ENCODE peak calls at places on chromosomes 4 and X, in nine cellular contexts. P, U, A, D, W, Y, V, N and H are unnamed samples. For H3K9me3, the result is how much of the 10 kb centered on the place peaks cover.

GRCh38 chrX:46737462-46737861 is 21.5 kb downstream of the SLC9A7 start:
- DNase-seq in P (no peak), U (no peak), A (no peak), D (no peak), W (no peak), Y (no peak), V (no peak), N (no peak), H (no peak)

GRCh38 chrX:114717921-114718320 is 134.0 kb downstream of the HTR2C start:
- DNase-seq in P (no peak), U (no peak), A (no peak), D (no peak), W (no peak), Y (no peak), V (no peak), N (peak), H (no peak)

GRCh38 chrX:110853610-110854009 is 58.0 kb upstream of the CHRDL1 start:
- DNase-seq in P (no peak), U (no peak), A (peak), D (no peak), W (no peak), Y (no peak), V (no peak), N (peak), H (no peak)

GRCh38 chr4:41145571-41146078 is 68.7 kb downstream of the APBB2 start:
- DNase-seq in P (no peak), U (no peak), A (peak), D (no peak), W (no peak), Y (no peak), V (no peak), N (no peak), H (no peak)

GRCh38 chrX:44303119-44303518 is 40.4 kb downstream of the EFHC2 start:
- DNase-seq in P (no peak), U (no peak), A (no peak), D (no peak), W (no peak), Y (no peak), V (no peak), N (no peak), H (no peak)

GRCh38 chrX:133709486-133709885 is 275.9 kb downstream of the GPC3 start:
- DNase-seq in P (no peak), U (no peak), A (no peak), D (no peak), W (no peak), Y (no peak), V (no peak), N (no peak), H (no peak)

GRCh38 chr4:176309772-176310171 is 10.0 kb upstream of the SPCS3 start:
- DNase-seq in P (no peak), U (no peak), A (no peak), D (no peak), W (no peak), Y (no peak), V (no peak), N (no peak), H (no peak)

GRCh38 chr4:8760561-8760960 is 111.1 kb downstream of the HMX1 start:
- DNase-seq in P (no peak), U (no peak), A (no peak), D (no peak), W (no peak), Y (no peak), V (no peak), N (no peak), H (no peak)

GRCh38 chr4:81142744-81143143 is 72.3 kb downstream of the PRKG2 start:
- DNase-seq in P (no peak), U (no peak), A (no peak), D (no peak), W (no peak), Y (no peak), V (peak), N (no peak), H (no peak)

GRCh38 chr4:184284336-184284690 is 66.6 kb upstream of the ENPP6 start:
- DNase-seq in P (no peak), U (no peak), A (peak), D (no peak), W (no peak), Y (no peak), V (no peak), N (no peak), H (no peak)

GRCh38 chr4:182179105-182179504 is 64.1 kb upstream of the TENM3 start:
- DNase-seq in P (no peak), U (no peak), A (no peak), D (no peak), W (no peak), Y (no peak), V (no peak), N (no peak), H (no peak)

GRCh38 chr4:80926446-80926845 is 104.1 kb upstream of the BMP3 start:
- DNase-seq in P (no peak), U (no peak), A (no peak), D (no peak), W (no peak), Y (no peak), V (no peak), N (no peak), H (no peak)

GRCh38 chr4:76570141-76570989 is 135.3 kb downstream of the SHROOM3 start:
- DNase-seq in P (no peak), U (no peak), A (no peak), D (no peak), W (no peak), Y (no peak), V (no peak), N (peak), H (no peak)

GRCh38 chrX:140440891-140441290 is 64.0 kb downstream of the SOX3 start:
- DNase-seq in P (no peak), U (no peak), A (no peak), D (no peak), W (no peak), Y (no peak), V (no peak), N (peak), H (no peak)

GRCh38 chr4:184848510-184848909 is 22.7 kb upstream of the ACSL1 start:
- DNase-seq in P (no peak), U (no peak), A (no peak), D (no peak), W (no peak), Y (no peak), V (no peak), N (no peak), H (no peak)

GRCh38 chr4:55973650-55974049 is 24.9 kb downstream of the CEP135 start:
- DNase-seq in P (no peak), U (no peak), A (no peak), D (no peak), W (no peak), Y (no peak), V (no peak), N (no peak), H (no peak)

GRCh38 chr4:105182211-105182610 is 35.5 kb downstream of the TET2 start:
- DNase-seq in P (no peak), U (no peak), A (no peak), D (no peak), W (no peak), Y (no peak), V (no peak), N (no peak), H (no peak)

GRCh38 chrX:132331000-132331399 is 111.8 kb upstream of the RAP2C start:
- DNase-seq in P (no peak), U (no peak), A (peak), D (no peak), W (no peak), Y (no peak), V (no peak), N (no peak), H (no peak)

GRCh38 chrX:51955200-51955599 is 61.8 kb downstream of the MAGED1 start:
- DNase-seq in P (no peak), U (no peak), A (peak), D (no peak), W (no peak), Y (no peak), V (no peak), N (no peak), H (no peak)

GRCh38 chr4:55181606-55182005 is 56.2 kb upstream of the KDR start:
- DNase-seq in P (no peak), U (no peak), A (no peak), D (no peak), W (no peak), Y (no peak), V (no peak), N (peak), H (no peak)

GRCh38 chr4:128279624-128280225 is 7.9 kb downstream of the PGRMC2 start:
- DNase-seq in P (no peak), U (no peak), A (no peak), D (no peak), W (no peak), Y (no peak), V (no peak), N (no peak), H (no peak)

GRCh38 chrX:122218666-122219065 is 965.4 kb upstream of the GRIA3 start:
- DNase-seq in P (no peak), U (no peak), A (no peak), D (no peak), W (no peak), Y (no peak), V (no peak), N (no peak), H (no peak)

GRCh38 chr4:25347473-25347872 is 29.6 kb upstream of the ANAPC4 start:
- DNase-seq in P (no peak), U (no peak), A (no peak), D (no peak), W (no peak), Y (no peak), V (no peak), N (peak), H (no peak)

GRCh38 chrX:40245411-40246140 is 147.8 kb upstream of the BCOR start:
- DNase-seq in P (no peak), U (no peak), A (no peak), D (no peak), W (no peak), Y (no peak), V (peak), N (no peak), H (no peak)

GRCh38 chr4:124631760-124632159 is 80.8 kb downstream of the ANKRD50 start:
- DNase-seq in P (no peak), U (peak), A (peak), D (no peak), W (no peak), Y (peak), V (no peak), N (no peak), H (no peak)

GRCh38 chrX:63013549-63013948 is 337.6 kb downstream of the SPIN4 start:
- DNase-seq in P (no peak), U (no peak), A (no peak), D (no peak), W (no peak), Y (no peak), V (no peak), N (no peak), H (no peak)
- H3K9me3 ChIP-seq in P (under half), U (under half), A (under half), D (under half), W (under half), Y (under half), V (under half), N (under half), H (under half)

GRCh38 chr4:161496-162284 is 37.4 kb downstream of the ZNF718 start:
- DNase-seq in P (no peak), U (no peak), A (no peak), D (no peak), W (no peak), Y (no peak), V (no peak), N (no peak), H (no peak)
- H3K9me3 ChIP-seq in P (half or more), U (under half), A (under half), D (half or more), W (under half), Y (half or more), V (under half), N (under half), H (under half)

GRCh38 chr4:33381806-33382205 is 2661.6 kb downstream of the PCDH7 start:
- DNase-seq in P (no peak), U (no peak), A (no peak), D (no peak), W (no peak), Y (no peak), V (no peak), N (no peak), H (no peak)

GRCh38 chr4:33390977-33391376 is 2670.8 kb downstream of the PCDH7 start:
- DNase-seq in P (no peak), U (no peak), A (no peak), D (no peak), W (no peak), Y (no peak), V (no peak), N (no peak), H (no peak)

GRCh38 chr4:33386761-33387160 is 2666.6 kb downstream of the PCDH7 start:
- DNase-seq in P (no peak), U (no peak), A (no peak), D (no peak), W (no peak), Y (no peak), V (no peak), N (no peak), H (no peak)
- H3K9me3 ChIP-seq in P (under half), U (under half), A (under half), D (under half), W (under half), Y (under half), V (under half), N (under half), H (under half)

DNA sequence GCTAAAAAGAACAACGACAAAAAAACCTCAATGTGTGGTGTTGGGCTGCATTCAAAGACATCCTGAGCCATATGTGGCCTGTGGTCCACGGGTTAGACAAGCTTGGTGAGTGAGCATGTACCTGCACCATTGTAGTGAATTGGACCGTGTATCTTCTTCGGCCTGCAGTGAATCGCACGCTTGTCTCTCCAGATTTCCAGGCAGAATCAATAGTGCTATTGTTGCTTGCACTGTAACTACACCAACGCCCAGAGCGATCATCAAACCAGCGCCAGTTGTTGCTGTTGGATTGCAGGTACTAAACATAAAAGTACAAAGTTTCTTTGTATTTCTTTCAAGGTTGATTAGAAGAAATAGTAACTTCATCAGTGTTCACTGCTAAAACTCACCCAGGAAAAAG is 101.6 kb downstream of the HUWE1 start:
- DNase-seq in P (no peak), U (no peak), A (no peak), D (no peak), W (no peak), Y (no peak), V (no peak), N (no peak), H (no peak)
- H3K9me3 ChIP-seq in P (under half), U (under half), A (under half), D (under half), W (under half), Y (under half), V (under half), N (under half), H (under half)

GRCh38 chr4:1593458-1593857 is 90.7 kb downstream of the FAM53A start:
- DNase-seq in P (no peak), U (no peak), A (no peak), D (no peak), W (no peak), Y (no peak), V (no peak), N (no peak), H (no peak)

GRCh38 chr4:1592179-1593037 is 91.7 kb downstream of the FAM53A start:
- DNase-seq in P (no peak), U (no peak), A (no peak), D (no peak), W (no peak), Y (no peak), V (no peak), N (no peak), H (no peak)

GRCh38 chr4:1594871-1595788 is 89.0 kb downstream of the FAM53A start:
- DNase-seq in P (no peak), U (no peak), A (no peak), D (no peak), W (no peak), Y (no peak), V (no peak), N (no peak), H (peak)

GRCh38 chr4:1593038-1593417 is 91.1 kb downstream of the FAM53A start:
- DNase-seq in P (no peak), U (no peak), A (no peak), D (no peak), W (no peak), Y (no peak), V (no peak), N (no peak), H (peak)

GRCh38 chr4:1593881-1594345 is 90.2 kb downstream of the FAM53A start:
- DNase-seq in P (no peak), U (no peak), A (no peak), D (no peak), W (no peak), Y (no peak), V (no peak), N (no peak), H (peak)
- H3K9me3 ChIP-seq in P (under half), U (under half), A (under half), D (under half), W (under half), Y (under half), V (under half), N (under half), H (under half)

DNA sequence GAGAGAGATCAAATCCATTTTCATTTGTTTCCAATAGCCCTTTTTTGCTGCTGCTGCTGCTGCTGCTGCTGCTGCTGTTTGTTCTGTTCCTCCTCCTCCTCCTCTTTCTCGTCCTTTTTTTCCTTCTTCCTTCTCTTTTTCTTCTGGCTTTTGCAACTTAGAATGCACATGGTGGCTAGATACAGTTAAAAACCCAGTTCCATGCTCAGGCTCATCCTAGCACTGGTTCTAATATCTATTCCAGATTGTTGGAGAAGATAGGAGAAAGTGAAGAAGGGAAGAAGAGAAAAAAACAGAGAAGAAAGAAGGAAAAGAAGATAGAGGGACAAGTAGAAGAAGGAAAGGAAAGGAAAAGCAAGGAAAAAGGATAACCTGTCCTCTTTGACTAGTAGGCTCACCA is 39.7 kb downstream of the VSIG4 start:
- DNase-seq in P (no peak), U (no peak), A (no peak), D (no peak), W (no peak), Y (no peak), V (no peak), N (no peak), H (no peak)
- H3K9me3 ChIP-seq in P (under half), U (under half), A (under half), D (under half), W (under half), Y (under half), V (under half), N (under half), H (under half)

GRCh38 chr4:29861307-29861706 is 858.9 kb upstream of the PCDH7 start:
- DNase-seq in P (no peak), U (peak), A (no peak), D (no peak), W (no peak), Y (no peak), V (no peak), N (no peak), H (no peak)
- H3K9me3 ChIP-seq in P (under half), U (under half), A (under half), D (under half), W (under half), Y (under half), V (under half), N (under half), H (under half)

GRCh38 chrX:47748576-47748975 is 88.1 kb upstream of the ZNF81 start:
- DNase-seq in P (no peak), U (no peak), A (no peak), D (no peak), W (no peak), Y (no peak), V (no peak), N (no peak), H (no peak)

GRCh38 chrX:47749185-47749967 is 87.3 kb upstream of the ZNF81 start:
- DNase-seq in P (no peak), U (no peak), A (peak), D (no peak), W (no peak), Y (no peak), V (no peak), N (no peak), H (no peak)

GRCh38 chrX:47751670-47752069 is 85.0 kb upstream of the ZNF81 start:
- DNase-seq in P (no peak), U (peak), A (peak), D (peak), W (no peak), Y (no peak), V (no peak), N (peak), H (peak)

GRCh38 chrX:47752685-47753084 is 84.0 kb upstream of the ZNF81 start:
- DNase-seq in P (no peak), U (no peak), A (no peak), D (no peak), W (no peak), Y (no peak), V (no peak), N (no peak), H (no peak)
- H3K9me3 ChIP-seq in P (under half), U (under half), A (under half), D (under half), W (under half), Y (under half), V (under half), N (under half), H (under half)